ENCODE peak calls at places on chromosomes 5 and 9, in five cellular contexts. B, D, V, M and T are unnamed samples.

GRCh38 chr9:107208121-107208520 is 75.0 kb upstream of the RAD23B start:
- DNase-seq in M (no peak), B (no peak), V (peak), D (no peak), T (no peak)

GRCh38 chr9:128054090-128054489 is 13.0 kb downstream of the NAIF1 start:
- DNase-seq in D (no peak), M (no peak), B (no peak), V (no peak), T (no peak)

GRCh38 chr9:20382460-20383071 is 239.7 kb downstream of the MLLT3 start:
- DNase-seq in D (no peak), B (peak), M (no peak), V (peak), T (no peak)

GRCh38 chr9:27572036-27572435 is 1.2 kb downstream of the C9orf72 start:
- DNase-seq in D (no peak), B (no peak), M (no peak), V (no peak), T (no peak)

GRCh38 chr9:136644593-136645342 is 17.9 kb upstream of the EGFL7 start:
- DNase-seq in V (peak), D (no peak), B (no peak), M (peak), T (peak)

GRCh38 chr5:79069488-79070001 is at the start of the genes BHMT2 and DMGDH:
- DNase-seq in V (peak), B (no peak), M (peak), D (no peak), T (no peak)

GRCh38 chr9:6538666-6539071 is 106.9 kb downstream of the GLDC start:
- DNase-seq in M (no peak), D (no peak), V (peak), B (no peak), T (no peak)

GRCh38 chr5:42514759-42515158 is 91.5 kb downstream of the GHR start:
- DNase-seq in M (peak), D (no peak), V (no peak), B (no peak), T (no peak)

DNA sequence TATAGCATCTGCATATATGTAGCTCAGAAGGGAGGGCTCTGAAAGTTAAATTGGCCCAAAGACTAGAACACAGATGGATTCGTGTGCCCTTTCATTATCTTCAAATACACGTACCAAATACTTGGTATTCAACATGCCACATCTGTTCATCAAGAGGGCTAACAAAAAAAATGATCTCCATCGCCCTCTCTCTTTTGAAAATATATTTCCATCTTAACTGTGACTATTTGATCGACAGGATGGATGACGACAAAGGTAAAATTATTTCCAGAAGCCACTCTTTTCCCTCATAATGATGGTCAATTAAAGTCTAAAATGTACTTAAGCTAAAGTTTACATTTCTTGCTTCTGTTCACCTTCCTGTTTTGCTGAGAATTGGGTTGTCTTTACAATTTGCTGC is 77.0 kb downstream of the SEMA6A start:
- DNase-seq in D (no peak), V (no peak), B (no peak), M (no peak), T (no peak)
- TF ChIP-seq CTCF in D (no peak), V (no peak), B (no peak), M (no peak), T (no peak)

GRCh38 chr5:18113724-18114123 is 479.5 kb downstream of the TAF11L14 start:
- DNase-seq in B (no peak), M (no peak), V (peak), D (no peak), T (no peak)
- TF ChIP-seq CTCF in B (no peak), M (peak), V (no peak), D (no peak), T (no peak)

DNA sequence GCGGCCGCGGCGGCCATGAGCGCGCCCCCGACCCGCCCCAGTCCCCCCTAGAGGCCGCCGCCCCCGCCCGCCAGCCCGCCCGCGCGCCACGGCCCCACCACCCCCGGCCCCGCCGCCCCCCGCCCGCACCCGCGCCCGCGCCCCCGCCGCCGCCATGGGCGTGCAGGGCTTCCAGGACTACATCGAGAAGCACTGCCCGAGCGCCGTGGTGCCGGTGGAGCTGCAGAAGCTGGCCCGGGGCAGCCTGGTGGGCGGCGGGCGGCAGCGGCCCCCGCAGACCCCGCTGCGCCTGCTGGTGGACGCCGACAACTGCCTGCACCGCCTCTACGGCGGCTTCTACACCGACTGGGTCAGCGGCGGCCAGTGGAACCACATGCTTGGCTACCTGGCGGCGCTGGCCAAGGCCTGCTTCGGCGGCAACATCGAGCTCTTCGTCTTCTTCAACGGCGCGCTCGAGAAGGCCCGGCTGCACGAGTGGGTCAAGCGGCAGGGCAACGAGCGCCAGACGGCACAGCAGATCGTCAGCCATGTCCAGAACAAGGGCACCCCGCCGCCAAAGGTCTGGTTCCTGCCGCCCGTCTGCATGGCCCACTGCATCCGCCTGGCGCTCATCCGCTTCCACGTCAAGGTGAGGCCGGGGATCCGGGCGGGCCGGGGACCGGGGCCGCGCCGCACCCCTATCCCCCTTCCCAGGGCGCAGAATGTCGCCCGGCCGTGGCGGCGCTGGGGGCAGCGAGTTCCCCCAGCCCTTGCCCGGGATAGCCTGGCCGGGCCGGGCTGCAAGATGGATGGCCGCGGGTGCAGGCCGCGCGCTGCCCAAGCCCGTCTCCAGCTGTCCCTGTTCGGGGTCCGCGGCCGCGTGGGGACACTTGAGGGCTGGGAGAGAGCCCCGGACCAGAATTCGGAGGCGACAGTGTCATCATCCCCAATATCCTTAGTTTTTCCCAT is 551 bp downstream of the FAM120A start:
- DNase-seq in V (peak), B (no peak), M (peak), D (peak), T (peak)
- TF ChIP-seq CTCF in V (no peak), B (peak), M (peak), D (no peak), T (no peak)

GRCh38 chr9:117044241-117044640 is 357.1 kb downstream of the TRIM32 start:
- DNase-seq in M (peak), D (no peak), B (no peak), V (no peak), T (no peak)

GRCh38 chr9:117043159-117043558 is 356.1 kb downstream of the TRIM32 start:
- DNase-seq in M (no peak), D (no peak), V (no peak), B (no peak), T (no peak)

DNA sequence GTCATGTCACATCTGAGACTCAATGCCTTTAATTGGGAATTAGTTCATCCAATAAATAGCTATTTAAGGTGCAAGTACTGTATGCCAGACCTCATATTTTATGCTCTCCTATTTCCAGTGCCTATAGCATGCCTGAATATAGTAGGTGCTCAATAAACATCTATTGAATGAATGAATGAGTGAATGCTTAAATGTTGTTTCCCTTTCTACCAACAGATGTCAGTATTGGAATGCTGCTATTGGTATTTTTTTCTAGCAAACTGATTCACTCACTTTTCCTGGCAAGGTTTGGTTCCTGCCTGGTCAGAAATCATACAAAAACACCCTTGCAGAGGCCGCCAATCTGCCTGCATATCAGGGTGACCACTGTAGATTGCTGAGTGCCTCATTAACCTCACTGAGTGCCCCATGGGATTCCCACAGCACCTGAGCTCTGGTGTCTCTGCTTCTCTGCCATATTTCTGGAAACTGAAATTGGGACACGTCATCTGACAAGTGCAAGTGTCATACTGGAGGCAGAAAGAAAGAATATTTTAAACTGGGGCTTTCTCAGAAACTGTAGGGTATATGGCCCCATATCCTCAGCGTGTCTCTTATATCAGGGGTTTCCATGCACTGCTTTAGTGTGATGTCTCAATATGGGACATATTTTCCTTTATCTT is 359.7 kb downstream of the TRIM32 start:
- DNase-seq in V (no peak), B (no peak), D (no peak), M (no peak), T (no peak)
- TF ChIP-seq CTCF in V (no peak), B (peak), D (no peak), M (peak), T (no peak)

GRCh38 chr9:133533878-133534277 is 626 bp upstream of the ADAMTSL2 start:
- DNase-seq in D (no peak), M (no peak), B (no peak), V (peak), T (no peak)

GRCh38 chr9:133531293-133531692 is 3.2 kb upstream of the ADAMTSL2 start:
- DNase-seq in M (no peak), V (no peak), D (no peak), B (no peak), T (no peak)

GRCh38 chr9:133534346-133535284 is at the start of gene ADAMTSL2:
- DNase-seq in D (no peak), B (no peak), V (peak), M (peak), T (peak)

GRCh38 chr9:133535285-133535877 is 877 bp downstream of the ADAMTSL2 start:
- DNase-seq in B (no peak), V (no peak), M (no peak), D (no peak), T (no peak)

DNA sequence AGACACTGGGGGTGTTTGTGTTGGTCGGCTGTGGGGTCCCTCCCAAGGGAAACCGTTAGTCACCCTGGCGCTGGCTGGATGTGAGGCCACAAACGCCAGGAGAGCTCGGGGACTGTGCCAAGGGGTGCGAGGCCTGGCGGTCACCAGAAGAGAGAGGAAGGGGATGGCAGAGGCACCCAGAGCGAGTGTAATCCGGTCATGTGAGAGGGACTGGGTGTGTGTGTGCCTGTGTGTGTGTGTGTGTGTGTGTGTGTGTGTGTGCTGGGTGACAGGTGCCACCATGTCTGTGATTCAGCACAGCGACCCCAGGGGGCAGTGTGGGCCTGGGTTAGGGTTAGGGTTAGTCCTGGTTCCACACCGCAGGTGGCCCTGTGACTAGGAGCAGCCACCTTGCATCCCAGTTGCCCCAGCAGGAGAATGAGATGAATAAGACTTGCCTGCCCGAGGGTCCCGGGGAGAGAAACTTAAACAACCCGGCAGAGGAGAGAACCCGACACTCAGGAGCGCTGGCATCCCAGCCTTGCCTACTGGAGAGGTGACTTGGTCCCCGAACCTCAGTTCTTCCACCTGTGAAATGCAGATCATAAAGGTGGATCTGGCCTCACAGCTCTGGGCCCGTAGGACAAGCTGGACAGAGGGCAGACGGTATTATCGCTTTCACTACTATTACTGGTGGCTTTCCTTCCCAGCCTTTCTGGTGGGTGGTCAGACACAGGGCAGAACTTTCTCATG is 1.4 kb upstream of the ADAMTSL2 start:
- DNase-seq in V (peak), D (peak), M (peak), B (no peak), T (peak)
- TF ChIP-seq CTCF in V (peak), D (peak), M (peak), B (peak), T (peak)

DNA sequence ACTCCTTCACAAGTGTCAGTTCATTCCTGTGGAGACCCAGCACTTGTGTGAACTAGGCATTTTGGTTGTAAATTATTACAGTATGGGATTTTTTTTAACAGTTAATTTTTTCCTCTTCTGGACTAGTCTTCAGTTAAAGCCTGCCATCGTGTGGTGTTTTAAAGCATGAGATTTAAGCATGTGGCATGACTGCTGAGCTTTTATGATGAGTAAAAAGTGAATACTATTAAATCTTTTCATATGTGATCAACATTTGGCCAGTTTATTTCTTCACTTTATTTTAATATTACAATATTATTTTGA is 25.0 kb downstream of the LMNB1 start:
- DNase-seq in V (peak), D (no peak), B (no peak), M (no peak), T (no peak)
- TF ChIP-seq CTCF in V (peak), D (no peak), B (peak), M (peak), T (peak)

DNA sequence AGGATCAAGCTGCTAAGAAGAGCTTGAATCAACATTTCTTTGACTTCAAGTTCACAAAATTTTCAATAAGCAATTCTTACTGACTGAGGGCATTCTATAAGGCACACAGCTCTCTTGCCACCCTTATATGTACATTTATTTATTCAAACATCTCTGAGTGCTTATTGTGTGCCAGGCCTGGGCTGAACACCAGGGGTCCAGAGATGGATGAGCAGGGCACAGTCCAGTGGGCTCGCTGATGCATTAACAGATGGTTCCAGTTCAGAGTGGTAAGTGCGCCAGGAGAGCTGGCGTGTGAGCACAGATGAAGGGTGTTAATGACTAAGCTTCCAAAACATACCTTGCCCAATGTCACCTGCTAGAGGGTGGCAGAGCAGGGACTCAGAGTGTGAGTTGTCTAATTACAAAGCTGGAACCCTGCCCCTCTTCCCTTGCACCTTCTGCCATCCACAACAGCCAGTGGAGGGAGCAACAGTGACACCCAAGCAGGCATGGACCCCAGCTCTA is 24.6 kb downstream of the ALG2 start:
- DNase-seq in M (no peak), B (no peak), D (no peak), V (no peak), T (no peak)
- TF ChIP-seq CTCF in M (peak), B (no peak), D (no peak), V (no peak), T (no peak)

DNA sequence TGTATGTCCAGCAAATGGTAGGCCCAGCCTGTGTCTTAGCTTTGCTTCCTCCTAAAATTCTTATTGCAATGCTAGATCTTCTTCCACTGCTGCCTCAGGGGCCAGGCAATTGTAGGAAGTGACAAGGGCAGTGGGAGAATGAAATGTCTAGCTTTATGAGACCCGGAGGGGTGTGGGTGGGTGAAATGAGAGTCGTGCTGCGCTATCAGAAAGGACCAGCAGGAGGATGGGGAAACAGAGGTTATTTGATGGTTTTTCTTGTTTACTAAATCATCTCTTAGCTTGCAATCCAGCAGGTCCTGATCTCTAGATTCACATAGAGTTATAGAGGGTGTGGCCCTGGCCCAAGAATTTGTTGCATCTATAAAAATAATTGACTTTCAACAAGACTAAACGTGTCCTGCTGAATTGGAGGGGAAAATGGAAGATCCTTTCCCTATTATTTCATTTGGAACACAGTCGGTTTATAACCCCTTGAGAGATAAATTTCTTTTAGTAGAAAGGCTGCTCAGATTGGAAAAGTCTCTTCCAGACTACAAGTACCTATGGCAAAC is 43.6 kb downstream of the ZNF366 start:
- DNase-seq in M (no peak), D (no peak), V (no peak), B (no peak), T (no peak)
- TF ChIP-seq CTCF in M (peak), D (no peak), V (peak), B (no peak), T (no peak)

GRCh38 chr9:78860806-78861475 is 564.0 kb downstream of the PSAT1 start:
- DNase-seq in B (no peak), M (no peak), D (no peak), V (peak), T (no peak)
- TF ChIP-seq CTCF in B (peak), M (peak), D (no peak), V (no peak), T (no peak)